ENCODE peak calls at places on chromosomes 11 and 22, in four cellular contexts. H, U, O and S are unnamed samples.

GRCh38 chr11:17927643-17928343 is 85.1 kb downstream of the SERGEF start:
- DNase-seq in U (no peak), O (no peak), H (no peak), S (peak; percentile 85)

GRCh38 chr22:43637267-43637666 is 174.8 kb downstream of the EFCAB6 start:
- DNase-seq in O (no peak), H (no peak), U (no peak), S (no peak)

GRCh38 chr11:134524876-134525845 is 113.1 kb upstream of the B3GAT1 start:
- DNase-seq in U (no peak), H (no peak), O (no peak), S (no peak)

GRCh38 chr11:125123947-125124633 is 12.7 kb upstream of the TMEM218 start:
- DNase-seq in H (peak; percentile 46), U (peak; percentile 50), O (no peak), S (peak; percentile 32)

GRCh38 chr11:69904331-69905201 is 85.3 kb upstream of the FGF3 start:
- DNase-seq in H (no peak), O (no peak), U (no peak), S (no peak)

GRCh38 chr11:61787928-61788491 is 4.4 kb downstream of the TMEM258 start:
- DNase-seq in H (peak; percentile 43), U (peak; percentile 42), O (no peak), S (peak; percentile 61)

GRCh38 chr11:12216100-12216499 is 105.7 kb downstream of the MICAL2 start:
- DNase-seq in H (no peak), U (no peak), O (no peak), S (no peak)

GRCh38 chr22:18058770-18059169 is 19.0 kb upstream of the PEX26 start:
- DNase-seq in O (no peak), H (no peak), U (no peak), S (no peak)

GRCh38 chr22:42651134-42651533 is 1.9 kb upstream of the CYB5R3 start:
- DNase-seq in U (no peak), H (no peak), O (no peak), S (peak; percentile 69)

GRCh38 chr11:11966826-11967668 is 41.4 kb downstream of the DKK3 start:
- DNase-seq in U (peak; percentile 85), O (no peak), H (peak; percentile 49), S (peak; percentile 37)

GRCh38 chr11:13224324-13224723 is 53.3 kb upstream of the BMAL1 start:
- DNase-seq in O (no peak), H (no peak), U (no peak), S (no peak)

GRCh38 chr11:116500833-116501622 is 271.8 kb downstream of the BUD13 start:
- DNase-seq in O (no peak), U (no peak), H (no peak), S (no peak)

DNA sequence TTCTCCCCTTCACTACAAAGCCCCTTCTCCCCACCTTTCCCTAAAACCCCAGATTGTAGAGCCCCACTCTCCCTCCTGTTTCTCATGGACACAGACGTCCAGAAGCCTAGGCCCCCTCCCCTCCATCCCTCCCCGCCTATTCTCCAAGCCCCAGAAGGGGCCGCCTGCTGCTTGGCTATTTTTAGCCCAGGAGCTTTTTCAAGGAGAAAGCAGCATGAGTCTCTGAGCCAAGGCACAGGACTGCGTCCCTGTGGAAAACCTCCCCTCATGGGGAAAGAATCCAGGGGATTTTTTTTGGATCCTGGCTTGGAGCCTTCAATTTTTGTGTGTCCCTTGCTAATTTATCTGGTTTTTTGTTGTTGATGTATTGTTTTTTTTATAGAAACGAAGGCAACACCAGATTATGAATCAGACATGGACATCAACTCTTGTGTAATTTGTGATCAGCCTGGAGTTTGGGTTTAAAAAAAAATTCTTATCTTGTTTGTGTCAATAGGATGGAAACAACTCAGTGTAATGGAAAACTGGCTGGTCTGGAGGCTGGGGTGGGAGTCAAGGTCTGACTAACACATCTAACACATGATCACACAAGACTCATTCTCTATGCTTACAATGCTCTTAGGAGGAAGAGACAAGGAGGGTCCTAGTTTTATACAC is 17.4 kb upstream of the ACCSL start:
- DNase-seq in U (no peak), O (no peak), H (no peak), S (peak; percentile 68)
- H3K4me3 ChIP-seq in U (no peak overlapping the region), O (no peak overlapping the region), H (no peak overlapping the region), S (no peak overlapping the region)

GRCh38 chr11:10455637-10456487 is 798 bp downstream of the AMPD3 start:
- DNase-seq in O (peak; percentile 43), U (peak; percentile 64), H (peak; percentile 38), S (peak; percentile 90)
- H3K9ac ChIP-seq in O (peak overlapping the region; percentile 62), U (peak overlapping the region; percentile 91), H (no peak overlapping the region), S (peak overlapping the region; percentile 76)

GRCh38 chr11:87325490-87325872 is 287.7 kb downstream of the TMEM135 start:
- DNase-seq in U (no peak), H (no peak), O (no peak), S (no peak)
- TF ChIP-seq FOS in U (no peak), H (no peak), O (no peak), S (no peak)

GRCh38 chr22:31238057-31238456 is 26.0 kb downstream of the LIMK2 start:
- DNase-seq in O (no peak), U (no peak), H (no peak), S (no peak)
- H3K4me3 ChIP-seq in O (no peak overlapping the region), U (no peak overlapping the region), H (no peak overlapping the region), S (no peak overlapping the region)

GRCh38 chr11:65579291-65579690 is 3.4 kb downstream of the EHBP1L1 start:
- DNase-seq in O (no peak), H (no peak), U (no peak), S (no peak)

GRCh38 chr11:65578667-65579066 is 2.8 kb downstream of the EHBP1L1 start:
- DNase-seq in O (no peak), U (no peak), H (no peak), S (no peak)

GRCh38 chr11:65580031-65580692 is 4.3 kb downstream of the EHBP1L1 start:
- DNase-seq in U (no peak), H (no peak), O (no peak), S (no peak)

GRCh38 chr11:65581928-65582327 is 6.1 kb downstream of the EHBP1L1 start:
- DNase-seq in U (no peak), H (no peak), O (no peak), S (no peak)

DNA sequence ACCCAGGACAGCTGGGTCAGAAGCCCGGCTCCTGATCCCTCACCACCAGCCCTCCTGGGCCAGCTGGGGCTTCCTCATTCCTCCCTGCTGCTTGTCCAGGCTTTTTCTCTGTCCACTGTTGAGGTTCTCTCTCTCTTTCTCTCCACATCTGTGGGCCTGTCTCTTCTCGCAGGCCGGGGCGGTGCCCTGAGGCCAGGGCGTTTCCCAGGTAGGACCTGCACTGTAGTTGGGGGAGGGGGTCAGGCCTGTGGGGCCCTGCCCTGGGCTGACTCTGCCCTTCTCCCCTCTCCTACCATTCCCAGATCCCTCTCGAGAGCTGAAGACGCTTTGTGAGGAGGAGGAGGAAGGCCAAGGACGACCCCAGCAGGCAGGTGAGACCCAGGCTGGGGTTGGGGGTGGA is 4.9 kb downstream of the EHBP1L1 start:
- DNase-seq in H (no peak), U (no peak), O (no peak), S (no peak)
- H3K9ac ChIP-seq in H (no peak overlapping the region), U (peak overlapping the region; percentile 71), O (no peak overlapping the region), S (no peak overlapping the region)

GRCh38 chr22:45318558-45319318 is 9.0 kb downstream of the FAM118A start:
- DNase-seq in U (no peak), H (peak; percentile 18), O (peak; percentile 46), S (peak; percentile 70)
- TF ChIP-seq FOS in U (no peak), H (no peak), O (no peak), S (no peak)

GRCh38 chr11:1307998-1308744 is 1.3 kb downstream of the TOLLIP start:
- DNase-seq in H (no peak), U (no peak), O (no peak), S (peak; percentile 22)
- H3K4me3 ChIP-seq in H (no peak overlapping the region), U (peak overlapping the region; percentile 74), O (peak overlapping the region; percentile 67), S (peak overlapping the region; percentile 86)

GRCh38 chr11:64226507-64227051 is 505 bp downstream of the NUDT22 start:
- DNase-seq in U (peak; percentile 67), O (no peak), H (no peak), S (no peak)

GRCh38 chr11:64223001-64223651 is 2.9 kb downstream of the TRPT1 start:
- DNase-seq in H (no peak), O (no peak), U (no peak), S (no peak)

GRCh38 chr11:64224151-64224890 is 1.7 kb downstream of the TRPT1 start:
- DNase-seq in U (no peak), O (no peak), H (no peak), S (no peak)

GRCh38 chr11:64225608-64226506 is at the start of the genes NUDT22 and TRPT1:
- DNase-seq in O (no peak), U (peak; percentile 85), H (peak; percentile 83), S (peak; percentile 66)

DNA sequence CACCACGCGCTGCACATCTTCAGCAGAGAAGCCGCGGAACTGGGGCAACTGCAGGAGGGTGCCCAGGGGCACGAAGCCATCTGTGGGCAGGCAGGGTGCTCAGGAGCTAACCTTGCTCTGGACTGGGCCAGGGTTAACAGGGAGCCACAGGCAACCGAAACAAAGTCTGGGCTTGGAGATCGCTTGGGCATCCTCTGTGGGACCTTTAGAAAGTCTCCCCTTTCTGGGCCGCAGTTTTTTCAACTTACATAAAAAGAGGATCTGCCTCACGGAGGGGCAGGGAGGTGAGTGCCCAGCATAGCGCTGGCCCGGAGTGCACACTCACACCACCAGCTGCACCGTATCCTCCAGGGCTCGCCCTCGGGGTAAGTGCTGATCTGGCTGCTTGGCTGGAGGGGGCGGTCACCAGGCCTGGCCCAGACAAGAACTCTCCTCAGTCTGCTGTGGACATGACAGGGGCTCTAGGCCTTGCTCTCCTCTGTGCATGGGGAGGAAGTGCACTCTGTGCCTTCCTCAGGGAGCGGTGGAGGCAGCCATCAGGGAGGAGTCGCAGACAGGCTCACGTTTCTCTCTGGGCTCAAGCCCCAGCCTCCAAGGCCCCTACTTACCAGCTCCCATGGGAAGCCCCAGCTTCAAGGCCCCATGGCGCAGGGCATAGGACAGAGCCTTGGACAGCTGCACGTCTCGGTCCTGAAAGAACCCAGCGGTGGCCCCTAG is 937 bp downstream of the TRPT1 start:
- DNase-seq in O (no peak), H (no peak), U (no peak), S (no peak)
- H3K9ac ChIP-seq in O (peak overlapping the region; percentile 98), H (no peak overlapping the region), U (peak overlapping the region; percentile 99), S (peak overlapping the region; percentile 93)

GRCh38 chr11:126485021-126485781 is 129.7 kb downstream of the ST3GAL4 start:
- DNase-seq in H (no peak), U (no peak), O (no peak), S (peak; percentile 81)

GRCh38 chr11:126482586-126483108 is 127.2 kb downstream of the ST3GAL4 start:
- DNase-seq in U (no peak), H (no peak), O (no peak), S (peak; percentile 6)

GRCh38 chr11:126485986-126486635 is 130.6 kb downstream of the ST3GAL4 start:
- DNase-seq in U (no peak), O (no peak), H (no peak), S (no peak)

GRCh38 chr11:126484266-126484665 is 128.8 kb downstream of the ST3GAL4 start:
- DNase-seq in O (no peak), U (no peak), H (no peak), S (peak; percentile 94)

DNA sequence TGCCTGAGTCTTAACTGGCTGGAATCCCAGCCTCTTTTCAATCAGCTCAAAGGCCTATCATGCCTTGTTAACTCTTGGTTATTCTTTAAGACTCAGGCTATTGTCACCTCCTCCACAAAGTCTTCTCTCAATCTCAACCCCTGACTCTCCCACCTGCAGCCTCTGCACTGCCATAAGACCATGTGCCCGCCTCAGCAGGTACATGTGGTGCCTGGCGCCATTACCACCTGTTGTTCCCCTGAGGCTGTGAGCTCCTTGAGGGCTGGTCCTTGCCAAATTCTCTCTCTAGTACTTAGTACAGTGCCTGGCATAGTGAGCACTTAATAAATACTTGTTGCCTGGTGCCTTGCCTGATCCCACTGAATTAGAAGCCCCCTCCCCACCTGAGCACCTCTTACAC is 128.3 kb downstream of the ST3GAL4 start:
- DNase-seq in U (no peak), H (no peak), O (no peak), S (no peak)
- TF ChIP-seq FOS in U (no peak), H (no peak), O (no peak), S (no peak)